ENCODE peak calls at places on chromosomes 11 and 22, in seven cellular contexts. One of them, this sample, is unnamed.

GRCh38 chr22:35642305-35642741 is 5.9 kb upstream of the APOL6 start:
- DNase-seq in COR-L47: no peak
- DNase-seq in COLO829: no peak
- DNase-seq in Caki2: no peak
- DNase-seq in activated T-helper 1 cell treated with anti-CD3 and anti-CD28 coated beads, Interleukin-12 subunit alpha, Interleukin-12 subunit beta, Interleukin-2, Interleukin-4 antibody, amounts not matched to agents 30 ng/mL and 10 ng/mL and 1 ng/mL, durations not matched to agents 14 hours and 24 hours and 36 hours: no peak
- DNase-seq in iris pigment epithelial cell: no peak
- DNase-seq in T-helper 2 cell: no peak
- DNase-seq in this sample: peak; percentile 46

GRCh38 chr11:134230339-134230738 is 5.9 kb downstream of the VPS26B start:
- DNase-seq in T-helper 2 cell: no peak
- DNase-seq in activated T-helper 1 cell treated with anti-CD3 and anti-CD28 coated beads, Interleukin-12 subunit alpha, Interleukin-12 subunit beta, Interleukin-2, Interleukin-4 antibody, amounts not matched to agents 30 ng/mL and 10 ng/mL and 1 ng/mL, durations not matched to agents 14 hours and 24 hours and 36 hours: no peak
- DNase-seq in iris pigment epithelial cell: no peak
- DNase-seq in COR-L47: no peak
- DNase-seq in COLO829: no peak
- DNase-seq in Caki2: no peak
- DNase-seq in this sample: no peak

GRCh38 chr11:64025205-64025604 is 10.5 kb upstream of the FLRT1 start:
- DNase-seq in Caki2: no peak
- DNase-seq in COLO829: no peak
- DNase-seq in T-helper 2 cell: no peak
- DNase-seq in iris pigment epithelial cell: no peak
- DNase-seq in COR-L47: no peak
- DNase-seq in activated T-helper 1 cell treated with anti-CD3 and anti-CD28 coated beads, Interleukin-12 subunit alpha, Interleukin-12 subunit beta, Interleukin-2, Interleukin-4 antibody, amounts not matched to agents 30 ng/mL and 10 ng/mL and 1 ng/mL, durations not matched to agents 14 hours and 24 hours and 36 hours: no peak
- DNase-seq in this sample: no peak

GRCh38 chr22:28019360-28019759 is 100.3 kb upstream of the PITPNB start:
- DNase-seq in COR-L47: no peak
- DNase-seq in activated T-helper 1 cell treated with anti-CD3 and anti-CD28 coated beads, Interleukin-12 subunit alpha, Interleukin-12 subunit beta, Interleukin-2, Interleukin-4 antibody, amounts not matched to agents 30 ng/mL and 10 ng/mL and 1 ng/mL, durations not matched to agents 14 hours and 24 hours and 36 hours: no peak
- DNase-seq in COLO829: no peak
- DNase-seq in T-helper 2 cell: peak; percentile 25
- DNase-seq in iris pigment epithelial cell: no peak
- DNase-seq in Caki2: peak; percentile 67
- DNase-seq in this sample: no peak

GRCh38 chr22:22803285-22803853 is 84.2 kb upstream of the IGLL5 start:
- DNase-seq in COR-L47: no peak
- DNase-seq in Caki2: no peak
- DNase-seq in T-helper 2 cell: no peak
- DNase-seq in COLO829: no peak
- DNase-seq in iris pigment epithelial cell: no peak
- DNase-seq in activated T-helper 1 cell treated with anti-CD3 and anti-CD28 coated beads, Interleukin-12 subunit alpha, Interleukin-12 subunit beta, Interleukin-2, Interleukin-4 antibody, amounts not matched to agents 30 ng/mL and 10 ng/mL and 1 ng/mL, durations not matched to agents 14 hours and 24 hours and 36 hours: no peak
- DNase-seq in this sample: no peak

GRCh38 chr11:117199061-117199915 is at the start of gene TAGLN:
- DNase-seq in T-helper 2 cell: no peak
- DNase-seq in iris pigment epithelial cell: peak; percentile 94
- DNase-seq in COLO829: no peak
- DNase-seq in COR-L47: no peak
- DNase-seq in Caki2: no peak
- DNase-seq in activated T-helper 1 cell treated with anti-CD3 and anti-CD28 coated beads, Interleukin-12 subunit alpha, Interleukin-12 subunit beta, Interleukin-2, Interleukin-4 antibody, amounts not matched to agents 30 ng/mL and 10 ng/mL and 1 ng/mL, durations not matched to agents 14 hours and 24 hours and 36 hours: no peak
- DNase-seq in this sample: peak; percentile 94

GRCh38 chr22:39149915-39150847 is 2.3 kb downstream of the CBX7 start:
- DNase-seq in COR-L47: no peak
- DNase-seq in COLO829: no peak
- DNase-seq in iris pigment epithelial cell: no peak
- DNase-seq in Caki2: no peak
- DNase-seq in activated T-helper 1 cell treated with anti-CD3 and anti-CD28 coated beads, Interleukin-12 subunit alpha, Interleukin-12 subunit beta, Interleukin-2, Interleukin-4 antibody, amounts not matched to agents 30 ng/mL and 10 ng/mL and 1 ng/mL, durations not matched to agents 14 hours and 24 hours and 36 hours: no peak
- DNase-seq in T-helper 2 cell: no peak
- DNase-seq in this sample: no peak

GRCh38 chr11:62856333-62856910 is 17.0 kb upstream of the WDR74 start:
- DNase-seq in COLO829: no peak
- DNase-seq in COR-L47: no peak
- DNase-seq in iris pigment epithelial cell: no peak
- DNase-seq in T-helper 2 cell: peak; percentile 67
- DNase-seq in Caki2: no peak
- DNase-seq in activated T-helper 1 cell treated with anti-CD3 and anti-CD28 coated beads, Interleukin-12 subunit alpha, Interleukin-12 subunit beta, Interleukin-2, Interleukin-4 antibody, amounts not matched to agents 30 ng/mL and 10 ng/mL and 1 ng/mL, durations not matched to agents 14 hours and 24 hours and 36 hours: no peak
- DNase-seq in this sample: no peak

GRCh38 chr22:26585104-26585790 is 4.7 kb downstream of the TPST2 start:
- DNase-seq in T-helper 2 cell: no peak
- DNase-seq in COR-L47: no peak
- DNase-seq in activated T-helper 1 cell treated with anti-CD3 and anti-CD28 coated beads, Interleukin-12 subunit alpha, Interleukin-12 subunit beta, Interleukin-2, Interleukin-4 antibody, amounts not matched to agents 30 ng/mL and 10 ng/mL and 1 ng/mL, durations not matched to agents 14 hours and 24 hours and 36 hours: no peak
- DNase-seq in iris pigment epithelial cell: peak; percentile 67
- DNase-seq in Caki2: peak; percentile 53
- DNase-seq in COLO829: no peak
- DNase-seq in this sample: peak; percentile 79

GRCh38 chr11:17550455-17551346 is 3.6 kb downstream of the OTOG start:
- DNase-seq in iris pigment epithelial cell: peak; percentile 8
- DNase-seq in T-helper 2 cell: no peak
- DNase-seq in COR-L47: no peak
- DNase-seq in activated T-helper 1 cell treated with anti-CD3 and anti-CD28 coated beads, Interleukin-12 subunit alpha, Interleukin-12 subunit beta, Interleukin-2, Interleukin-4 antibody, amounts not matched to agents 30 ng/mL and 10 ng/mL and 1 ng/mL, durations not matched to agents 14 hours and 24 hours and 36 hours: no peak
- DNase-seq in COLO829: no peak
- DNase-seq in Caki2: no peak
- DNase-seq in this sample: no peak

GRCh38 chr11:17755891-17756290 is 21.3 kb downstream of the KCNC1 start:
- DNase-seq in COLO829: no peak
- DNase-seq in activated T-helper 1 cell treated with anti-CD3 and anti-CD28 coated beads, Interleukin-12 subunit alpha, Interleukin-12 subunit beta, Interleukin-2, Interleukin-4 antibody, amounts not matched to agents 30 ng/mL and 10 ng/mL and 1 ng/mL, durations not matched to agents 14 hours and 24 hours and 36 hours: no peak
- DNase-seq in Caki2: no peak
- DNase-seq in T-helper 2 cell: no peak
- DNase-seq in COR-L47: no peak
- DNase-seq in iris pigment epithelial cell: no peak
- DNase-seq in this sample: no peak

GRCh38 chr11:65539401-65540289 is 14.8 kb downstream of the SCYL1 start:
- DNase-seq in T-helper 2 cell: peak; percentile 37
- DNase-seq in activated T-helper 1 cell treated with anti-CD3 and anti-CD28 coated beads, Interleukin-12 subunit alpha, Interleukin-12 subunit beta, Interleukin-2, Interleukin-4 antibody, amounts not matched to agents 30 ng/mL and 10 ng/mL and 1 ng/mL, durations not matched to agents 14 hours and 24 hours and 36 hours: no peak
- DNase-seq in iris pigment epithelial cell: no peak
- DNase-seq in Caki2: no peak
- DNase-seq in COR-L47: no peak
- DNase-seq in COLO829: no peak
- DNase-seq in this sample: no peak

GRCh38 chr11:26974068-26974790 is 19.7 kb upstream of the FIBIN start:
- DNase-seq in COR-L47: no peak
- DNase-seq in activated T-helper 1 cell treated with anti-CD3 and anti-CD28 coated beads, Interleukin-12 subunit alpha, Interleukin-12 subunit beta, Interleukin-2, Interleukin-4 antibody, amounts not matched to agents 30 ng/mL and 10 ng/mL and 1 ng/mL, durations not matched to agents 14 hours and 24 hours and 36 hours: no peak
- DNase-seq in Caki2: no peak
- DNase-seq in T-helper 2 cell: no peak
- DNase-seq in COLO829: peak; percentile 36
- DNase-seq in iris pigment epithelial cell: peak; percentile 89
- DNase-seq in this sample: peak; percentile 69

GRCh38 chr22:46934746-46935491 is 172.5 kb downstream of the TBC1D22A start:
- DNase-seq in COR-L47: no peak
- DNase-seq in Caki2: peak; percentile 72
- DNase-seq in COLO829: peak; percentile 30
- DNase-seq in iris pigment epithelial cell: peak; percentile 98
- DNase-seq in T-helper 2 cell: peak; percentile 55
- DNase-seq in activated T-helper 1 cell treated with anti-CD3 and anti-CD28 coated beads, Interleukin-12 subunit alpha, Interleukin-12 subunit beta, Interleukin-2, Interleukin-4 antibody, amounts not matched to agents 30 ng/mL and 10 ng/mL and 1 ng/mL, durations not matched to agents 14 hours and 24 hours and 36 hours: no peak
- DNase-seq in this sample: peak; percentile 98

GRCh38 chr11:12126352-12127019 is 16.1 kb downstream of the MICAL2 start:
- DNase-seq in COR-L47: no peak
- DNase-seq in Caki2: no peak
- DNase-seq in iris pigment epithelial cell: peak; percentile 93
- DNase-seq in activated T-helper 1 cell treated with anti-CD3 and anti-CD28 coated beads, Interleukin-12 subunit alpha, Interleukin-12 subunit beta, Interleukin-2, Interleukin-4 antibody, amounts not matched to agents 30 ng/mL and 10 ng/mL and 1 ng/mL, durations not matched to agents 14 hours and 24 hours and 36 hours: no peak
- DNase-seq in COLO829: no peak
- DNase-seq in T-helper 2 cell: no peak
- DNase-seq in this sample: peak; percentile 93

GRCh38 chr11:46930089-46930488 is 6.5 kb upstream of the CSTPP1 start:
- DNase-seq in activated T-helper 1 cell treated with anti-CD3 and anti-CD28 coated beads, Interleukin-12 subunit alpha, Interleukin-12 subunit beta, Interleukin-2, Interleukin-4 antibody, amounts not matched to agents 30 ng/mL and 10 ng/mL and 1 ng/mL, durations not matched to agents 14 hours and 24 hours and 36 hours: no peak
- DNase-seq in iris pigment epithelial cell: peak; percentile 64
- DNase-seq in COR-L47: no peak
- DNase-seq in COLO829: no peak
- DNase-seq in T-helper 2 cell: no peak
- DNase-seq in Caki2: peak; percentile 93
- DNase-seq in this sample: peak; percentile 73

GRCh38 chr11:69127884-69128283 is 27.9 kb upstream of the SMIM38 start:
- DNase-seq in T-helper 2 cell: no peak
- DNase-seq in COR-L47: no peak
- DNase-seq in Caki2: no peak
- DNase-seq in iris pigment epithelial cell: no peak
- DNase-seq in COLO829: no peak
- DNase-seq in activated T-helper 1 cell treated with anti-CD3 and anti-CD28 coated beads, Interleukin-12 subunit alpha, Interleukin-12 subunit beta, Interleukin-2, Interleukin-4 antibody, amounts not matched to agents 30 ng/mL and 10 ng/mL and 1 ng/mL, durations not matched to agents 14 hours and 24 hours and 36 hours: no peak
- DNase-seq in this sample: no peak

GRCh38 chr11:122863704-122864326 is 18.7 kb upstream of the JHY start:
- DNase-seq in COLO829: peak; percentile 59
- DNase-seq in iris pigment epithelial cell: peak; percentile 51
- DNase-seq in COR-L47: peak; percentile 16
- DNase-seq in activated T-helper 1 cell treated with anti-CD3 and anti-CD28 coated beads, Interleukin-12 subunit alpha, Interleukin-12 subunit beta, Interleukin-2, Interleukin-4 antibody, amounts not matched to agents 30 ng/mL and 10 ng/mL and 1 ng/mL, durations not matched to agents 14 hours and 24 hours and 36 hours: no peak
- DNase-seq in T-helper 2 cell: peak; percentile 16
- DNase-seq in Caki2: peak; percentile 27
- DNase-seq in this sample: peak; percentile 50

GRCh38 chr11:114987171-114987760 is 308.9 kb downstream of the NXPE2 start:
- DNase-seq in Caki2: no peak
- DNase-seq in activated T-helper 1 cell treated with anti-CD3 and anti-CD28 coated beads, Interleukin-12 subunit alpha, Interleukin-12 subunit beta, Interleukin-2, Interleukin-4 antibody, amounts not matched to agents 30 ng/mL and 10 ng/mL and 1 ng/mL, durations not matched to agents 14 hours and 24 hours and 36 hours: no peak
- DNase-seq in iris pigment epithelial cell: no peak
- DNase-seq in COR-L47: no peak
- DNase-seq in T-helper 2 cell: no peak
- DNase-seq in COLO829: no peak
- DNase-seq in this sample: no peak

GRCh38 chr11:57303280-57303989 is 21.3 kb downstream of the TNKS1BP1 start:
- DNase-seq in iris pigment epithelial cell: no peak
- DNase-seq in COLO829: no peak
- DNase-seq in Caki2: no peak
- DNase-seq in T-helper 2 cell: no peak
- DNase-seq in COR-L47: no peak
- DNase-seq in activated T-helper 1 cell treated with anti-CD3 and anti-CD28 coated beads, Interleukin-12 subunit alpha, Interleukin-12 subunit beta, Interleukin-2, Interleukin-4 antibody, amounts not matched to agents 30 ng/mL and 10 ng/mL and 1 ng/mL, durations not matched to agents 14 hours and 24 hours and 36 hours: no peak
- DNase-seq in this sample: no peak

GRCh38 chr22:44340271-44341239 is 27.8 kb upstream of the SHISAL1 start:
- DNase-seq in COR-L47: no peak
- DNase-seq in T-helper 2 cell: no peak
- DNase-seq in Caki2: no peak
- DNase-seq in iris pigment epithelial cell: no peak
- DNase-seq in COLO829: no peak
- DNase-seq in activated T-helper 1 cell treated with anti-CD3 and anti-CD28 coated beads, Interleukin-12 subunit alpha, Interleukin-12 subunit beta, Interleukin-2, Interleukin-4 antibody, amounts not matched to agents 30 ng/mL and 10 ng/mL and 1 ng/mL, durations not matched to agents 14 hours and 24 hours and 36 hours: no peak
- DNase-seq in this sample: no peak

GRCh38 chr11:93432247-93432646 is 101.7 kb downstream of the DEUP1 start:
- DNase-seq in T-helper 2 cell: no peak
- DNase-seq in activated T-helper 1 cell treated with anti-CD3 and anti-CD28 coated beads, Interleukin-12 subunit alpha, Interleukin-12 subunit beta, Interleukin-2, Interleukin-4 antibody, amounts not matched to agents 30 ng/mL and 10 ng/mL and 1 ng/mL, durations not matched to agents 14 hours and 24 hours and 36 hours: no peak
- DNase-seq in COR-L47: no peak
- DNase-seq in iris pigment epithelial cell: no peak
- DNase-seq in Caki2: no peak
- DNase-seq in COLO829: no peak
- DNase-seq in this sample: no peak

GRCh38 chr22:29073618-29074275 is 912 bp downstream of the KREMEN1 start:
- DNase-seq in COLO829: no peak
- DNase-seq in iris pigment epithelial cell: peak; percentile 36
- DNase-seq in COR-L47: no peak
- DNase-seq in T-helper 2 cell: no peak
- DNase-seq in activated T-helper 1 cell treated with anti-CD3 and anti-CD28 coated beads, Interleukin-12 subunit alpha, Interleukin-12 subunit beta, Interleukin-2, Interleukin-4 antibody, amounts not matched to agents 30 ng/mL and 10 ng/mL and 1 ng/mL, durations not matched to agents 14 hours and 24 hours and 36 hours: no peak
- DNase-seq in Caki2: no peak
- DNase-seq in this sample: no peak

GRCh38 chr11:88384678-88385015 is 47.1 kb upstream of the CTSC start:
- DNase-seq in Caki2: peak; percentile 79
- DNase-seq in COLO829: no peak
- DNase-seq in iris pigment epithelial cell: peak; percentile 74
- DNase-seq in activated T-helper 1 cell treated with anti-CD3 and anti-CD28 coated beads, Interleukin-12 subunit alpha, Interleukin-12 subunit beta, Interleukin-2, Interleukin-4 antibody, amounts not matched to agents 30 ng/mL and 10 ng/mL and 1 ng/mL, durations not matched to agents 14 hours and 24 hours and 36 hours: no peak
- DNase-seq in COR-L47: no peak
- DNase-seq in T-helper 2 cell: no peak
- DNase-seq in this sample: peak; percentile 49